ENCODE peak calls at places on chromosomes 1 and 21, in six cellular contexts. One of them, this sample, is unnamed.

GRCh38 chr1:184298321-184299052 is 88.3 kb upstream of the C1orf21 start:
- DNase-seq in heart right ventricle: no peak
- DNase-seq in fibroblast of lung: no peak
- DNase-seq in uterus: no peak
- DNase-seq in upper lobe of right lung: no peak
- DNase-seq in PC-3: no peak
- DNase-seq in this sample: no peak

GRCh38 chr1:2609271-2610035 is 22.9 kb downstream of the PRXL2B start:
- DNase-seq in heart right ventricle: no peak
- DNase-seq in fibroblast of lung: no peak
- DNase-seq in uterus: no peak
- DNase-seq in upper lobe of right lung: peak
- DNase-seq in PC-3: no peak
- DNase-seq in this sample: no peak

GRCh38 chr1:77524038-77524437 is 158.4 kb downstream of the ZZZ3 start:
- DNase-seq in heart right ventricle: no peak
- DNase-seq in fibroblast of lung: no peak
- DNase-seq in uterus: no peak
- DNase-seq in upper lobe of right lung: no peak
- DNase-seq in PC-3: no peak
- DNase-seq in this sample: no peak

GRCh38 chr1:230385173-230385480 is 41.0 kb downstream of the PGBD5 start:
- DNase-seq in heart right ventricle: no peak
- DNase-seq in fibroblast of lung: no peak
- DNase-seq in uterus: no peak
- DNase-seq in upper lobe of right lung: no peak
- DNase-seq in PC-3: no peak
- DNase-seq in this sample: no peak

GRCh38 chr1:117699953-117700352 is 94.1 kb downstream of the TENT5C start:
- DNase-seq in heart right ventricle: no peak
- DNase-seq in fibroblast of lung: no peak
- DNase-seq in uterus: no peak
- DNase-seq in upper lobe of right lung: no peak
- DNase-seq in PC-3: no peak
- DNase-seq in this sample: no peak

GRCh38 chr1:32200226-32201010 is at the start of gene CCDC28B:
- DNase-seq in heart right ventricle: peak
- DNase-seq in fibroblast of lung: peak
- DNase-seq in uterus: peak
- DNase-seq in upper lobe of right lung: peak
- DNase-seq in PC-3: no peak
- DNase-seq in this sample: peak

GRCh38 chr21:21384977-21385376 is 386.8 kb downstream of the NCAM2 start:
- DNase-seq in heart right ventricle: no peak
- DNase-seq in fibroblast of lung: no peak
- DNase-seq in uterus: no peak
- DNase-seq in upper lobe of right lung: no peak
- DNase-seq in PC-3: no peak
- DNase-seq in this sample: no peak

GRCh38 chr1:103461171-103462105 is 64.1 kb upstream of the RNPC3 start:
- DNase-seq in heart right ventricle: no peak
- DNase-seq in fibroblast of lung: peak
- DNase-seq in uterus: no peak
- DNase-seq in upper lobe of right lung: no peak
- DNase-seq in PC-3: peak
- DNase-seq in this sample: peak

GRCh38 chr1:12424150-12424549 is 193.9 kb downstream of the DHRS3 start:
- DNase-seq in heart right ventricle: no peak
- DNase-seq in fibroblast of lung: peak
- DNase-seq in uterus: no peak
- DNase-seq in upper lobe of right lung: no peak
- DNase-seq in PC-3: peak
- DNase-seq in this sample: no peak

GRCh38 chr1:146039844-146040194 is 18.3 kb upstream of the HJV start:
- DNase-seq in heart right ventricle: no peak
- DNase-seq in fibroblast of lung: no peak
- DNase-seq in uterus: no peak
- DNase-seq in upper lobe of right lung: no peak
- DNase-seq in PC-3: peak
- DNase-seq in this sample: no peak

GRCh38 chr1:231986631-231987291 is 360.2 kb downstream of the DISC1 start:
- DNase-seq in heart right ventricle: peak
- DNase-seq in fibroblast of lung: peak
- DNase-seq in uterus: no peak
- DNase-seq in upper lobe of right lung: no peak
- DNase-seq in PC-3: no peak
- DNase-seq in this sample: no peak

GRCh38 chr1:36369061-36369470 is 16.7 kb downstream of the STK40 start:
- DNase-seq in heart right ventricle: peak
- DNase-seq in fibroblast of lung: peak
- DNase-seq in uterus: peak
- DNase-seq in upper lobe of right lung: peak
- DNase-seq in PC-3: peak
- DNase-seq in this sample: peak

GRCh38 chr1:193104496-193104905 is 713 bp downstream of the GLRX2 start:
- DNase-seq in heart right ventricle: peak
- DNase-seq in fibroblast of lung: no peak
- DNase-seq in uterus: peak
- DNase-seq in upper lobe of right lung: peak
- DNase-seq in PC-3: peak
- DNase-seq in this sample: peak

GRCh38 chr21:33293811-33294216 is 27.6 kb downstream of the IL10RB start:
- DNase-seq in heart right ventricle: no peak
- DNase-seq in fibroblast of lung: no peak
- DNase-seq in uterus: no peak
- DNase-seq in upper lobe of right lung: no peak
- DNase-seq in PC-3: peak
- DNase-seq in this sample: peak

GRCh38 chr1:160781914-160782689 is 13.9 kb upstream of the LY9 start:
- DNase-seq in heart right ventricle: no peak
- DNase-seq in fibroblast of lung: no peak
- DNase-seq in uterus: no peak
- DNase-seq in upper lobe of right lung: no peak
- DNase-seq in PC-3: no peak
- DNase-seq in this sample: no peak

DNA sequence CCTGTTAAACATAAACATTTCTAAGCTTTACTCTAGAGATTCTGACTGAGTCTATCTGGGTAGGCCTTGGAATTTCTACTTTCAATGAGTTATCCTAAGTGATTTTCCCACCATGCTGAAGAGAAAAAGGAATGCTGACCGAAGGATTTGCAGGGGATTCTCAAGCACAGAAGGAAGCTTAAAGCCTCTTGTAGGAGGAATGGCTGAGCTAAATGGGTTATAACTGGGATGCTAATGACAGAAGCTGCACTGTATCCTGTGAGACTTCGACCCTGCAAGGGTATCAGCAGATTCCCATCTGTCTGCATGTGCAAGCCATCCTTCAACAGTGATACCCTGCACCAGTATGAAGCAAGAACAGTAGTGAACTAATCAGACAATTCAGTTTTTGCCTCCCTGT is 35.4 kb downstream of the SLC35D1 start:
- DNase-seq in heart right ventricle: no peak
- DNase-seq in fibroblast of lung: no peak
- DNase-seq in uterus: no peak
- DNase-seq in upper lobe of right lung: no peak
- DNase-seq in PC-3: no peak
- DNase-seq in this sample: no peak
- H3K4me3 ChIP-seq in heart right ventricle: no peak
- H3K4me3 ChIP-seq in fibroblast of lung: no peak
- H3K4me3 ChIP-seq in uterus: no peak
- H3K4me3 ChIP-seq in upper lobe of right lung: no peak
- H3K4me3 ChIP-seq in PC-3: no peak
- H3K4me3 ChIP-seq in this sample: no peak

GRCh38 chr1:44239337-44239960 is 26.2 kb downstream of the DMAP1 start:
- DNase-seq in heart right ventricle: peak
- DNase-seq in fibroblast of lung: peak
- DNase-seq in uterus: peak
- DNase-seq in upper lobe of right lung: peak
- DNase-seq in PC-3: peak
- DNase-seq in this sample: peak
- TF ChIP-seq CTCF in heart right ventricle: peak
- TF ChIP-seq CTCF in fibroblast of lung: no peak
- TF ChIP-seq CTCF in uterus: peak
- TF ChIP-seq CTCF in upper lobe of right lung: peak
- TF ChIP-seq CTCF in PC-3: no peak
- TF ChIP-seq CTCF in this sample: no peak

GRCh38 chr21:28485301-28486022 is 507.2 kb downstream of the LTN1 start:
- DNase-seq in heart right ventricle: no peak
- DNase-seq in fibroblast of lung: peak
- DNase-seq in uterus: no peak
- DNase-seq in upper lobe of right lung: no peak
- DNase-seq in PC-3: peak
- DNase-seq in this sample: peak
- H3K4me3 ChIP-seq in heart right ventricle: no peak
- H3K4me3 ChIP-seq in fibroblast of lung: no peak
- H3K4me3 ChIP-seq in uterus: no peak
- H3K4me3 ChIP-seq in upper lobe of right lung: no peak
- H3K4me3 ChIP-seq in PC-3: no peak
- H3K4me3 ChIP-seq in this sample: no peak

DNA sequence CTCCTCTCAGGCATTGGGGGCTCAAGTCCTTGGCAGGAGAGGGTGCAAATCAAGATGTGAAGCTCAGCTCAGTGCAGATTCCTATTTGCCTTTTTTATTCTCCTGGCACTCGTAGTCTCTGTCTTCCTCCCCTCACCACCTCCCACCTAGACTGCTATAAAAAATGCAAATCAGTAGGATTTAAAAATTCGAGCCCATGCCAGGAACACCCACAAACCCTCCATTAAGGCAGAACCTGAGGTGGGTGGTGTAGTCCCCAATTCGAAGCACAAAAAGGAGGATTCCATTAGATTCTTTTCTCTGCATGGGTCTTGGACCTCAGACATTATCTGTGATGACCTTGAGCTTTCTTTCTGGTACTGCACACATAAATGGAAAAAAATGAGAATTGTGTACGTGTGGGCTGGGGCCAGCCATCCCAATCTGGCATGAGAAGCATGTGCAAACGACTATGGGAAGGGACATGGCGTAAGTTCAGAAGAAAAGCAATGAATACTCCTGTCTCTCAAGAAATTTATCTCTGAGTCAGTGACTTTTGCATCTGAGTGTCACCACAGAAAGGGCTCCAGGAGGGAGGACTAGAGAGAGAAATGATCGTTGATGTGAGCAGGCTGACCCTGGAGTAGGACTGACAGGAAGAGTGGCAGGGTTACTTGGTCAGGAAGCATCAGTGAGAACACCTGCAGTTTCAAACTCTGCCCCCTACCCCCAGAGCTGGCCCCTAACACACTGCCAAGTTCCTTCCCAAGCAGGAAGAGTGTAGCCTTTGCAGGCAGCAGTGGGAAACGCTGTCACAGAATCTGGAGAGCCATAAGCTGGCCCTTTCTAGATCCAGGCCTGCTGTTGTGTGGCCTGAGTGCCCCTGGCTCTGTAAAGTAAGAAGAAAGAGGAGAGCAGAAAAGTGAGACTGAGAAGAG is 1.7 kb downstream of the INKA2 start:
- DNase-seq in heart right ventricle: no peak
- DNase-seq in fibroblast of lung: no peak
- DNase-seq in uterus: no peak
- DNase-seq in upper lobe of right lung: no peak
- DNase-seq in PC-3: no peak
- DNase-seq in this sample: no peak
- TF ChIP-seq CTCF in heart right ventricle: no peak
- TF ChIP-seq CTCF in fibroblast of lung: no peak
- TF ChIP-seq CTCF in uterus: no peak
- TF ChIP-seq CTCF in upper lobe of right lung: no peak
- TF ChIP-seq CTCF in PC-3: no peak
- TF ChIP-seq CTCF in this sample: no peak

DNA sequence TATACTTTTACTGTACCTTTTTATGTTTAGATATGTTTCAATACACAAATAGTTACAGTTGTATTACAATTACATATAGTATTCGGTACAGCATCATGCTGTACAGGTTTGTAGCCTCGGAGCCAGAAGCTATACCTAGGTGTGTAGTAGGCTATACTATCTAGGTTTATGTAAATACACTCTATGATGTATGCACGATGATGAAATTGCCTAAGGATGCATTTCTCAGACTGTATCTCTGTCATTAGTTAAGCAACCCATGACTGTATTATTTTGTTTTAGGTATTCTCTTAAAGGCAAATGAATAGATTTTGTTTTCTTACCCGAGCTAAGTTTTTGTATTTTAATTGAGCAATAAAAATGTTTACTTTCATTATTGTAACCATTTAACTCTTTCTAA is 56.4 kb downstream of the SPATA17 start:
- DNase-seq in heart right ventricle: no peak
- DNase-seq in fibroblast of lung: no peak
- DNase-seq in uterus: no peak
- DNase-seq in upper lobe of right lung: no peak
- DNase-seq in PC-3: peak
- DNase-seq in this sample: peak
- H3K4me3 ChIP-seq in heart right ventricle: no peak
- H3K4me3 ChIP-seq in fibroblast of lung: no peak
- H3K4me3 ChIP-seq in uterus: no peak
- H3K4me3 ChIP-seq in upper lobe of right lung: no peak
- H3K4me3 ChIP-seq in PC-3: no peak
- H3K4me3 ChIP-seq in this sample: no peak

This sample was measured in bronchial epithelial cell.